ENCODE peak calls at places on chromosomes 7 and 10, in four cellular contexts. O is Calu3, D is hypothalamus, A is NCI-H69. H is an unnamed sample.

GRCh38 chr10:42961776-42962119 is 115.1 kb upstream of the RET start:
- DNase-seq in A (no peak), O (no peak), D (no peak), H (no peak)

GRCh38 chr10:132469197-132469942 is 68.2 kb upstream of the INPP5A start:
- DNase-seq in O (no peak), A (peak; percentile 52), D (peak; percentile 21), H (no peak)

GRCh38 chr10:62014510-62014909 is 113.0 kb downstream of the ARID5B start:
- DNase-seq in A (no peak), O (no peak), D (no peak), H (no peak)

GRCh38 chr7:108253275-108254044 is 123.3 kb upstream of the LAMB4 start:
- DNase-seq in D (no peak), O (peak; percentile 26), A (peak; percentile 57), H (no peak)

GRCh38 chr7:51263631-51264484 is 52.8 kb downstream of the COBL start:
- DNase-seq in A (no peak), D (no peak), O (peak; percentile 88), H (no peak)

GRCh38 chr7:131235489-131236317 is 92.0 kb upstream of the MKLN1 start:
- DNase-seq in O (peak; percentile 85), A (peak; percentile 91), D (peak; percentile 52), H (peak; percentile 88)

GRCh38 chr10:7082967-7083366 is 327.9 kb downstream of the SFMBT2 start:
- DNase-seq in A (no peak), D (no peak), O (no peak), H (no peak)

GRCh38 chr7:94028768-94029167 is 24.6 kb upstream of the BET1 start:
- DNase-seq in A (no peak), O (no peak), D (no peak), H (no peak)

GRCh38 chr10:130179640-130180039 is 43.4 kb downstream of the GLRX3 start:
- DNase-seq in A (peak; percentile 45), O (no peak), D (peak; percentile 25), H (peak; percentile 39)

GRCh38 chr7:50210706-50211115 is 93.8 kb upstream of the IKZF1 start:
- DNase-seq in D (no peak), A (no peak), O (no peak), H (no peak)

GRCh38 chr7:138875794-138876193 is 77.8 kb upstream of the ATP6V0A4 start:
- DNase-seq in O (no peak), A (no peak), D (no peak), H (no peak)

GRCh38 chr10:123642293-123642692 is 23.9 kb upstream of the GPR26 start:
- DNase-seq in O (no peak), A (no peak), D (peak; percentile 14), H (no peak)

GRCh38 chr10:71933651-71934050 is 30.5 kb upstream of the CHST3 start:
- DNase-seq in D (no peak), A (no peak), O (no peak), H (no peak)

GRCh38 chr10:72061491-72061890 is 26.9 kb downstream of the SPOCK2 start:
- DNase-seq in O (peak; percentile 46), A (no peak), D (no peak), H (no peak)